ENCODE peak calls at places on chromosomes 7 and 10, in four cellular contexts. One of them, this sample, is unnamed.

GRCh38 chr7:121085922-121086321 is 97.4 kb downstream of the CPED1 start:
- DNase-seq in iPS DF 6.9: no peak
- DNase-seq in bronchial epithelial cell: no peak
- DNase-seq in activated CD4-positive, alpha-beta T cell treated with anti-CD3 and anti-CD28 coated beads, Interleukin-2, amount 10 ng/mL, durations not matched to agents 7 days and 5 days: no peak
- DNase-seq in this sample: no peak

GRCh38 chr10:45421231-45422097 is 47.4 kb downstream of the ALOX5 start:
- DNase-seq in iPS DF 6.9: no peak
- DNase-seq in bronchial epithelial cell: no peak
- DNase-seq in activated CD4-positive, alpha-beta T cell treated with anti-CD3 and anti-CD28 coated beads, Interleukin-2, amount 10 ng/mL, durations not matched to agents 7 days and 5 days: peak; percentile 46
- DNase-seq in this sample: peak; percentile 41

GRCh38 chr7:22937946-22938345 is 76.0 kb downstream of the HYCC1 start:
- DNase-seq in iPS DF 6.9: no peak
- DNase-seq in bronchial epithelial cell: no peak
- DNase-seq in activated CD4-positive, alpha-beta T cell treated with anti-CD3 and anti-CD28 coated beads, Interleukin-2, amount 10 ng/mL, durations not matched to agents 7 days and 5 days: no peak
- DNase-seq in this sample: no peak

GRCh38 chr7:138460649-138461607 is 869 bp downstream of the TRIM24 start:
- DNase-seq in iPS DF 6.9: no peak
- DNase-seq in bronchial epithelial cell: no peak
- DNase-seq in activated CD4-positive, alpha-beta T cell treated with anti-CD3 and anti-CD28 coated beads, Interleukin-2, amount 10 ng/mL, durations not matched to agents 7 days and 5 days: peak; percentile 54
- DNase-seq in this sample: peak; percentile 58

GRCh38 chr10:124524991-124525653 is 63.5 kb downstream of the LHPP start:
- DNase-seq in iPS DF 6.9: no peak
- DNase-seq in bronchial epithelial cell: peak; percentile 76
- DNase-seq in activated CD4-positive, alpha-beta T cell treated with anti-CD3 and anti-CD28 coated beads, Interleukin-2, amount 10 ng/mL, durations not matched to agents 7 days and 5 days: no peak
- DNase-seq in this sample: no peak

GRCh38 chr10:102555781-102556328 is 52.1 kb downstream of the SUFU start:
- DNase-seq in iPS DF 6.9: no peak
- DNase-seq in bronchial epithelial cell: peak; percentile 95
- DNase-seq in activated CD4-positive, alpha-beta T cell treated with anti-CD3 and anti-CD28 coated beads, Interleukin-2, amount 10 ng/mL, durations not matched to agents 7 days and 5 days: no peak
- DNase-seq in this sample: peak; percentile 27

GRCh38 chr7:147707926-147708325 is 882.6 kb upstream of the C7orf33 start:
- DNase-seq in iPS DF 6.9: no peak
- DNase-seq in bronchial epithelial cell: no peak
- DNase-seq in activated CD4-positive, alpha-beta T cell treated with anti-CD3 and anti-CD28 coated beads, Interleukin-2, amount 10 ng/mL, durations not matched to agents 7 days and 5 days: no peak
- DNase-seq in this sample: no peak

GRCh38 chr7:131525820-131526219 is 30.6 kb downstream of the PODXL start:
- DNase-seq in iPS DF 6.9: no peak
- DNase-seq in bronchial epithelial cell: peak; percentile 81
- DNase-seq in activated CD4-positive, alpha-beta T cell treated with anti-CD3 and anti-CD28 coated beads, Interleukin-2, amount 10 ng/mL, durations not matched to agents 7 days and 5 days: no peak
- DNase-seq in this sample: no peak

GRCh38 chr10:11355625-11356024 is 255.8 kb downstream of the USP6NL start:
- DNase-seq in iPS DF 6.9: no peak
- DNase-seq in bronchial epithelial cell: no peak
- DNase-seq in activated CD4-positive, alpha-beta T cell treated with anti-CD3 and anti-CD28 coated beads, Interleukin-2, amount 10 ng/mL, durations not matched to agents 7 days and 5 days: no peak
- DNase-seq in this sample: no peak

GRCh38 chr7:129417073-129417472 is 17.2 kb upstream of the STRIP2 start:
- DNase-seq in iPS DF 6.9: no peak
- DNase-seq in bronchial epithelial cell: no peak
- DNase-seq in activated CD4-positive, alpha-beta T cell treated with anti-CD3 and anti-CD28 coated beads, Interleukin-2, amount 10 ng/mL, durations not matched to agents 7 days and 5 days: no peak
- DNase-seq in this sample: no peak

GRCh38 chr10:129918836-129919235 is 45.2 kb downstream of the EBF3 start:
- DNase-seq in iPS DF 6.9: no peak
- DNase-seq in bronchial epithelial cell: no peak
- DNase-seq in activated CD4-positive, alpha-beta T cell treated with anti-CD3 and anti-CD28 coated beads, Interleukin-2, amount 10 ng/mL, durations not matched to agents 7 days and 5 days: no peak
- DNase-seq in this sample: no peak

GRCh38 chr10:81179805-81180452 is 642.2 kb downstream of the SH2D4B start:
- DNase-seq in iPS DF 6.9: peak; percentile 25
- DNase-seq in bronchial epithelial cell: peak; percentile 8
- DNase-seq in activated CD4-positive, alpha-beta T cell treated with anti-CD3 and anti-CD28 coated beads, Interleukin-2, amount 10 ng/mL, durations not matched to agents 7 days and 5 days: no peak
- DNase-seq in this sample: peak; percentile 37

GRCh38 chr7:155808551-155809331 is 3.5 kb downstream of the SHH start:
- DNase-seq in iPS DF 6.9: no peak
- DNase-seq in bronchial epithelial cell: no peak
- DNase-seq in activated CD4-positive, alpha-beta T cell treated with anti-CD3 and anti-CD28 coated beads, Interleukin-2, amount 10 ng/mL, durations not matched to agents 7 days and 5 days: no peak
- DNase-seq in this sample: no peak